ENCODE peak calls at places on chromosomes 16 and 17, in nine cellular contexts. One of them, this sample, is unnamed.

GRCh38 chr17:31621566-31621965 is 230.1 kb downstream of the RAB11FIP4 start:
- DNase-seq in astrocyte of the spinal cord: no peak
- DNase-seq in fibroblast of the aortic adventitia: no peak
- DNase-seq in colonic mucosa: no peak
- DNase-seq in A549: no peak
- DNase-seq in body of pancreas: no peak
- DNase-seq in retinal pigment epithelial cell: no peak
- DNase-seq in fibroblast of lung: no peak
- DNase-seq in CD8-positive, alpha-beta T cell: no peak
- DNase-seq in this sample: no peak

GRCh38 chr16:81431554-81432353 is 12.9 kb upstream of the CMIP start:
- DNase-seq in fibroblast of lung: peak
- DNase-seq in CD8-positive, alpha-beta T cell: no peak
- DNase-seq in body of pancreas: no peak
- DNase-seq in colonic mucosa: no peak
- DNase-seq in astrocyte of the spinal cord: peak
- DNase-seq in fibroblast of the aortic adventitia: peak
- DNase-seq in retinal pigment epithelial cell: no peak
- DNase-seq in A549: peak
- DNase-seq in this sample: no peak

GRCh38 chr16:61823326-61823725 is 212.9 kb downstream of the CDH8 start:
- DNase-seq in colonic mucosa: no peak
- DNase-seq in body of pancreas: no peak
- DNase-seq in astrocyte of the spinal cord: no peak
- DNase-seq in fibroblast of lung: no peak
- DNase-seq in A549: no peak
- DNase-seq in fibroblast of the aortic adventitia: no peak
- DNase-seq in retinal pigment epithelial cell: no peak
- DNase-seq in CD8-positive, alpha-beta T cell: no peak
- DNase-seq in this sample: no peak

GRCh38 chr17:58484600-58484999 is 3.6 kb downstream of the HSF5 start:
- DNase-seq in A549: no peak
- DNase-seq in fibroblast of lung: no peak
- DNase-seq in retinal pigment epithelial cell: no peak
- DNase-seq in fibroblast of the aortic adventitia: no peak
- DNase-seq in CD8-positive, alpha-beta T cell: no peak
- DNase-seq in body of pancreas: no peak
- DNase-seq in colonic mucosa: no peak
- DNase-seq in astrocyte of the spinal cord: no peak
- DNase-seq in this sample: no peak

GRCh38 chr16:56611281-56611833 is 3.0 kb downstream of the MT2A start:
- DNase-seq in A549: peak
- DNase-seq in colonic mucosa: peak
- DNase-seq in fibroblast of the aortic adventitia: peak
- DNase-seq in CD8-positive, alpha-beta T cell: no peak
- DNase-seq in astrocyte of the spinal cord: peak
- DNase-seq in retinal pigment epithelial cell: no peak
- DNase-seq in fibroblast of lung: peak
- DNase-seq in body of pancreas: peak
- DNase-seq in this sample: peak

GRCh38 chr16:11636172-11636721 is 32.0 kb upstream of the SNN start:
- DNase-seq in body of pancreas: peak
- DNase-seq in A549: no peak
- DNase-seq in CD8-positive, alpha-beta T cell: no peak
- DNase-seq in colonic mucosa: peak
- DNase-seq in fibroblast of lung: no peak
- DNase-seq in retinal pigment epithelial cell: no peak
- DNase-seq in fibroblast of the aortic adventitia: no peak
- DNase-seq in astrocyte of the spinal cord: no peak
- DNase-seq in this sample: no peak

GRCh38 chr17:65797809-65798208 is 236.4 kb upstream of the AXIN2 start:
- DNase-seq in fibroblast of lung: peak
- DNase-seq in colonic mucosa: no peak
- DNase-seq in astrocyte of the spinal cord: no peak
- DNase-seq in CD8-positive, alpha-beta T cell: peak
- DNase-seq in body of pancreas: no peak
- DNase-seq in fibroblast of the aortic adventitia: no peak
- DNase-seq in retinal pigment epithelial cell: no peak
- DNase-seq in A549: peak
- DNase-seq in this sample: no peak

GRCh38 chr16:77657016-77657415 is 65.3 kb upstream of the NUDT7 start:
- DNase-seq in colonic mucosa: no peak
- DNase-seq in fibroblast of the aortic adventitia: peak
- DNase-seq in retinal pigment epithelial cell: no peak
- DNase-seq in astrocyte of the spinal cord: peak
- DNase-seq in fibroblast of lung: peak
- DNase-seq in A549: peak
- DNase-seq in body of pancreas: no peak
- DNase-seq in CD8-positive, alpha-beta T cell: no peak
- DNase-seq in this sample: no peak

GRCh38 chr17:63277629-63278028 is 168.5 kb downstream of the CYB561 start:
- DNase-seq in A549: no peak
- DNase-seq in retinal pigment epithelial cell: no peak
- DNase-seq in fibroblast of lung: peak
- DNase-seq in astrocyte of the spinal cord: no peak
- DNase-seq in colonic mucosa: no peak
- DNase-seq in body of pancreas: no peak
- DNase-seq in fibroblast of the aortic adventitia: peak
- DNase-seq in CD8-positive, alpha-beta T cell: no peak
- DNase-seq in this sample: no peak

GRCh38 chr16:57959121-57959520 is 11.8 kb downstream of the CNGB1 start:
- DNase-seq in fibroblast of lung: no peak
- DNase-seq in astrocyte of the spinal cord: no peak
- DNase-seq in body of pancreas: no peak
- DNase-seq in fibroblast of the aortic adventitia: no peak
- DNase-seq in A549: no peak
- DNase-seq in CD8-positive, alpha-beta T cell: no peak
- DNase-seq in colonic mucosa: no peak
- DNase-seq in retinal pigment epithelial cell: no peak
- DNase-seq in this sample: no peak

GRCh38 chr17:27845264-27846041 is 45.1 kb upstream of the NOS2 start:
- DNase-seq in fibroblast of lung: no peak
- DNase-seq in A549: no peak
- DNase-seq in fibroblast of the aortic adventitia: no peak
- DNase-seq in astrocyte of the spinal cord: no peak
- DNase-seq in retinal pigment epithelial cell: no peak
- DNase-seq in colonic mucosa: peak
- DNase-seq in CD8-positive, alpha-beta T cell: no peak
- DNase-seq in body of pancreas: no peak
- DNase-seq in this sample: no peak

GRCh38 chr17:56173958-56174357 is 20.7 kb downstream of the ANKFN1 start:
- DNase-seq in astrocyte of the spinal cord: no peak
- DNase-seq in retinal pigment epithelial cell: no peak
- DNase-seq in body of pancreas: no peak
- DNase-seq in A549: no peak
- DNase-seq in colonic mucosa: no peak
- DNase-seq in fibroblast of the aortic adventitia: no peak
- DNase-seq in fibroblast of lung: no peak
- DNase-seq in CD8-positive, alpha-beta T cell: no peak
- DNase-seq in this sample: no peak

GRCh38 chr17:73985466-73986015 is 217.9 kb upstream of the RPL38 start:
- DNase-seq in astrocyte of the spinal cord: no peak
- DNase-seq in retinal pigment epithelial cell: no peak
- DNase-seq in fibroblast of the aortic adventitia: no peak
- DNase-seq in colonic mucosa: no peak
- DNase-seq in body of pancreas: no peak
- DNase-seq in fibroblast of lung: no peak
- DNase-seq in CD8-positive, alpha-beta T cell: no peak
- DNase-seq in A549: no peak
- DNase-seq in this sample: no peak

GRCh38 chr16:21162661-21163151 is 4.2 kb downstream of the LDAF1 start:
- DNase-seq in fibroblast of lung: peak
- DNase-seq in retinal pigment epithelial cell: no peak
- DNase-seq in body of pancreas: peak
- DNase-seq in colonic mucosa: no peak
- DNase-seq in fibroblast of the aortic adventitia: peak
- DNase-seq in CD8-positive, alpha-beta T cell: no peak
- DNase-seq in A549: no peak
- DNase-seq in astrocyte of the spinal cord: no peak
- DNase-seq in this sample: no peak

GRCh38 chr17:11244781-11245180 is 3.8 kb downstream of the SHISA6 start:
- DNase-seq in retinal pigment epithelial cell: no peak
- DNase-seq in fibroblast of lung: no peak
- DNase-seq in fibroblast of the aortic adventitia: no peak
- DNase-seq in A549: no peak
- DNase-seq in CD8-positive, alpha-beta T cell: no peak
- DNase-seq in astrocyte of the spinal cord: no peak
- DNase-seq in colonic mucosa: no peak
- DNase-seq in body of pancreas: no peak
- DNase-seq in this sample: no peak

GRCh38 chr17:36144014-36144413 is 32.4 kb downstream of the TBC1D3B start:
- DNase-seq in body of pancreas: no peak
- DNase-seq in CD8-positive, alpha-beta T cell: no peak
- DNase-seq in fibroblast of lung: no peak
- DNase-seq in colonic mucosa: no peak
- DNase-seq in astrocyte of the spinal cord: no peak
- DNase-seq in A549: no peak
- DNase-seq in retinal pigment epithelial cell: no peak
- DNase-seq in fibroblast of the aortic adventitia: no peak
- DNase-seq in this sample: no peak

GRCh38 chr17:10792156-10792555 is 11.7 kb downstream of the TMEM238L start:
- DNase-seq in A549: no peak
- DNase-seq in body of pancreas: no peak
- DNase-seq in astrocyte of the spinal cord: no peak
- DNase-seq in colonic mucosa: no peak
- DNase-seq in fibroblast of the aortic adventitia: no peak
- DNase-seq in retinal pigment epithelial cell: no peak
- DNase-seq in CD8-positive, alpha-beta T cell: no peak
- DNase-seq in fibroblast of lung: no peak
- DNase-seq in this sample: no peak

GRCh38 chr17:45131616-45132301 is 556 bp downstream of the PLCD3 start:
- DNase-seq in fibroblast of the aortic adventitia: no peak
- DNase-seq in A549: peak
- DNase-seq in colonic mucosa: peak
- DNase-seq in retinal pigment epithelial cell: no peak
- DNase-seq in body of pancreas: peak
- DNase-seq in CD8-positive, alpha-beta T cell: peak
- DNase-seq in fibroblast of lung: no peak
- DNase-seq in astrocyte of the spinal cord: no peak
- DNase-seq in this sample: no peak

DNA sequence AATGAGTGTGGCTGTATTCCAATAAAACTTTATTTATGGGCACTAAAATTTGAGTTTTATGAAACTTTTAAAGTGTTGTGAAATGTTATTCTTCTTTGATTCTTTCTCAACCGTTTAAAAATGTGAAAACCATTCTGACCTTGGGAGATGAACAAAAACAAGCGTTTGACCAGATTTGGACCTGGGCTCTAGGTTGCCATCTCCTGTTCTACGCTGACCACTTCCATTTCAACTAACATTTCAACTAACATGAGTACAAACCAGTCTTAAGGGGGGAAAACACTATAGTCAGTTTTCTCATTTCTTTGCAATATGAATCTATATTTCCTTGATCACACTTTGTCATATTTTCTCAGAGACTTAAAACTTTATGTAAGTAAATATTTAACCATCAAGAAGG is 118.4 kb upstream of the IRX5 start:
- DNase-seq in body of pancreas: no peak
- DNase-seq in colonic mucosa: no peak
- DNase-seq in fibroblast of the aortic adventitia: peak
- DNase-seq in fibroblast of lung: no peak
- DNase-seq in astrocyte of the spinal cord: peak
- DNase-seq in CD8-positive, alpha-beta T cell: no peak
- DNase-seq in A549: peak
- DNase-seq in retinal pigment epithelial cell: no peak
- DNase-seq in this sample: no peak
- TF ChIP-seq CTCF in body of pancreas: peak
- TF ChIP-seq CTCF in colonic mucosa: no peak
- TF ChIP-seq CTCF in fibroblast of the aortic adventitia: peak
- TF ChIP-seq CTCF in fibroblast of lung: no peak
- TF ChIP-seq CTCF in astrocyte of the spinal cord: no peak
- TF ChIP-seq CTCF in CD8-positive, alpha-beta T cell: no peak
- TF ChIP-seq CTCF in A549: peak
- TF ChIP-seq CTCF in retinal pigment epithelial cell: no peak
- TF ChIP-seq CTCF in this sample: no peak

GRCh38 chr16:68592466-68593337 is 52.4 kb upstream of the CDH3 start:
- DNase-seq in retinal pigment epithelial cell: no peak
- DNase-seq in A549: peak
- DNase-seq in body of pancreas: no peak
- DNase-seq in colonic mucosa: no peak
- DNase-seq in fibroblast of the aortic adventitia: no peak
- DNase-seq in fibroblast of lung: no peak
- DNase-seq in CD8-positive, alpha-beta T cell: no peak
- DNase-seq in astrocyte of the spinal cord: no peak
- DNase-seq in this sample: no peak
- TF ChIP-seq CTCF in retinal pigment epithelial cell: peak
- TF ChIP-seq CTCF in A549: no peak
- TF ChIP-seq CTCF in body of pancreas: peak
- TF ChIP-seq CTCF in colonic mucosa: no peak
- TF ChIP-seq CTCF in fibroblast of the aortic adventitia: no peak
- TF ChIP-seq CTCF in fibroblast of lung: no peak
- TF ChIP-seq CTCF in CD8-positive, alpha-beta T cell: peak
- TF ChIP-seq CTCF in astrocyte of the spinal cord: peak
- TF ChIP-seq CTCF in this sample: no peak

DNA sequence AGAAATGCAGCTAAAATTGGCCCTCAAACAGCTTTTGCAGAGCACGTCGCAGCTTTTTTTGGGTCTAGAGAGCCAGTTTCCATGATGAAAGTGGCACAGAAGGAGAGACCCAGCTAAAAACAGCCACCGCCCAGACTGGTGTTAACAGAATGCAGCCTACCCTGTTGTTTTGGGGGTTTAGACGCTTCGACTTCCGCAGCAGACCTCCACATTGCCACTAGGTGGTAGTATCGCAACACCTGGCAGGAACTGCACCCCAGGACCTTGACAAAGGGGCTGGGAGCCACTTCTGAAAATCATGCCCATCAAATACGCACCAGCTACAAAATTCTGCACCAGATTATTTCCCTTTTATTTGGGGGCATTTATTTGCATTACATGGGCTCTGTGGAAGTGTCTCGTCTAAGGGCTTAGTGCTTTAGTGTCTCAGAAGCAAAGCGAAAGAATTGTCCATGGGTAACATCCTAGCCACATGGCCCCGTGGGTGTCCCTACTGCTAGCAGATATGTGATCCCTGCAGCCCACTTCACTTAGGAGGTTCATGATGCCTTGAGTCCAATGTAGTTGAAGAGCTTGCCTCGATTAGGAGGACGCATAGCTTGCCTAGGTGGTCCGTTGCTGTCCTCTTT is 167.1 kb downstream of the HAPSTR1 start:
- DNase-seq in body of pancreas: peak
- DNase-seq in astrocyte of the spinal cord: peak
- DNase-seq in retinal pigment epithelial cell: peak
- DNase-seq in fibroblast of lung: peak
- DNase-seq in colonic mucosa: peak
- DNase-seq in fibroblast of the aortic adventitia: peak
- DNase-seq in CD8-positive, alpha-beta T cell: no peak
- DNase-seq in A549: peak
- DNase-seq in this sample: no peak
- TF ChIP-seq CTCF in body of pancreas: peak
- TF ChIP-seq CTCF in astrocyte of the spinal cord: peak
- TF ChIP-seq CTCF in retinal pigment epithelial cell: peak
- TF ChIP-seq CTCF in fibroblast of lung: peak
- TF ChIP-seq CTCF in colonic mucosa: peak
- TF ChIP-seq CTCF in fibroblast of the aortic adventitia: peak
- TF ChIP-seq CTCF in CD8-positive, alpha-beta T cell: no peak
- TF ChIP-seq CTCF in A549: peak
- TF ChIP-seq CTCF in this sample: peak

DNA sequence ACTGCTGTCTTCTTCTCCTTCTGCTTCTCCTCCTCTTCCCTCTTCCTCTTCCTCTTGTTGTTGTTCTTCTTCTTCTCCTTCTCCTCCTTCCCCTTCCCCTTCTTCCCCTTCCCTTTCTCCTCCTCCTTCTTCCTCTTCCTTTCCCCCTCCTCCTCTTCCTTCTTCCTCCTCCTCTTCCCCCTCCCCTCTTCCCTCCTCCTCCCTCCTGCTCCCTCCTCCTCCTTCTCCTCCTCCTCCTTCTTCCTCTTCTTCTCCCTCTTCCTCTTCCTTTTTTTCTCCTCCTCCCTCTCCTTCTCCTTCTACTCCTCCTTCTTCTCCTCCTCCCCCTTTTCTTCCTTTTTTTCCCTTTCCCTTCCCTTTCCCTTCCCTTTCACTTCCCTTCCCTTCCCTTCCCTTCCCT is 245.0 kb upstream of the IRX5 start:
- DNase-seq in colonic mucosa: no peak
- DNase-seq in fibroblast of lung: no peak
- DNase-seq in body of pancreas: no peak
- DNase-seq in astrocyte of the spinal cord: no peak
- DNase-seq in retinal pigment epithelial cell: no peak
- DNase-seq in A549: no peak
- DNase-seq in CD8-positive, alpha-beta T cell: no peak
- DNase-seq in fibroblast of the aortic adventitia: no peak
- DNase-seq in this sample: no peak
- TF ChIP-seq CTCF in colonic mucosa: no peak
- TF ChIP-seq CTCF in fibroblast of lung: no peak
- TF ChIP-seq CTCF in body of pancreas: no peak
- TF ChIP-seq CTCF in astrocyte of the spinal cord: no peak
- TF ChIP-seq CTCF in retinal pigment epithelial cell: no peak
- TF ChIP-seq CTCF in A549: no peak
- TF ChIP-seq CTCF in CD8-positive, alpha-beta T cell: no peak
- TF ChIP-seq CTCF in fibroblast of the aortic adventitia: no peak
- TF ChIP-seq CTCF in this sample: no peak